ENCODE peak calls at places on chromosomes 11 and 22, in ten cellular contexts. One of them, this sample, is unnamed.

GRCh38 chr11:36371590-36371989 is 75.5 kb downstream of the PRR5L start:
- DNase-seq in sigmoid colon: no peak
- DNase-seq in esophagus muscularis mucosa: no peak
- DNase-seq in IMR-90: no peak
- DNase-seq in stomach: no peak
- DNase-seq in right lobe of liver: no peak
- DNase-seq in endothelial cell of umbilical vein: no peak
- DNase-seq in H1: no peak
- DNase-seq in Peyer's patch: no peak
- DNase-seq in tibial nerve: no peak
- DNase-seq in this sample: no peak

GRCh38 chr11:34274712-34275398 is 83.0 kb downstream of the ABTB2 start:
- DNase-seq in sigmoid colon: peak; percentile 96
- DNase-seq in esophagus muscularis mucosa: peak; percentile 95
- DNase-seq in IMR-90: peak; percentile 98
- DNase-seq in stomach: peak; percentile 87
- DNase-seq in right lobe of liver: peak; percentile 77
- DNase-seq in endothelial cell of umbilical vein: no peak
- DNase-seq in H1: no peak
- DNase-seq in Peyer's patch: peak; percentile 83
- DNase-seq in tibial nerve: peak; percentile 82
- DNase-seq in this sample: peak; percentile 99

GRCh38 chr11:13942908-13943505 is 19.5 kb upstream of the SPON1 start:
- DNase-seq in sigmoid colon: no peak
- DNase-seq in esophagus muscularis mucosa: no peak
- DNase-seq in IMR-90: peak; percentile 24
- DNase-seq in stomach: no peak
- DNase-seq in right lobe of liver: no peak
- DNase-seq in endothelial cell of umbilical vein: peak; percentile 45
- DNase-seq in H1: no peak
- DNase-seq in Peyer's patch: no peak
- DNase-seq in tibial nerve: no peak
- DNase-seq in this sample: no peak

GRCh38 chr11:68030318-68031135 is at the start of gene NDUFS8:
- DNase-seq in sigmoid colon: peak; percentile 99
- DNase-seq in esophagus muscularis mucosa: peak; percentile 99
- DNase-seq in IMR-90: peak; percentile 99
- DNase-seq in stomach: peak; percentile 95
- DNase-seq in right lobe of liver: peak; percentile 96
- DNase-seq in endothelial cell of umbilical vein: peak; percentile 100
- DNase-seq in H1: peak; percentile 95
- DNase-seq in Peyer's patch: peak; percentile 99
- DNase-seq in tibial nerve: peak; percentile 95
- DNase-seq in this sample: peak; percentile 96

GRCh38 chr22:45200862-45201511 is 37.3 kb downstream of the NUP50 start:
- DNase-seq in sigmoid colon: peak; percentile 53
- DNase-seq in esophagus muscularis mucosa: no peak
- DNase-seq in IMR-90: peak; percentile 98
- DNase-seq in stomach: no peak
- DNase-seq in right lobe of liver: no peak
- DNase-seq in endothelial cell of umbilical vein: no peak
- DNase-seq in H1: peak; percentile 45
- DNase-seq in Peyer's patch: peak; percentile 42
- DNase-seq in tibial nerve: no peak
- DNase-seq in this sample: no peak

GRCh38 chr11:119108151-119108856 is 1.2 kb downstream of the C2CD2L start:
- DNase-seq in sigmoid colon: no peak
- DNase-seq in esophagus muscularis mucosa: no peak
- DNase-seq in IMR-90: peak; percentile 27
- DNase-seq in stomach: peak; percentile 53
- DNase-seq in right lobe of liver: no peak
- DNase-seq in endothelial cell of umbilical vein: no peak
- DNase-seq in H1: peak; percentile 63
- DNase-seq in Peyer's patch: peak; percentile 78
- DNase-seq in tibial nerve: no peak
- DNase-seq in this sample: peak; percentile 80

GRCh38 chr11:121932646-121933185 is 183.3 kb downstream of the BLID start:
- DNase-seq in sigmoid colon: no peak
- DNase-seq in esophagus muscularis mucosa: peak; percentile 7
- DNase-seq in IMR-90: no peak
- DNase-seq in stomach: no peak
- DNase-seq in right lobe of liver: no peak
- DNase-seq in endothelial cell of umbilical vein: no peak
- DNase-seq in H1: no peak
- DNase-seq in Peyer's patch: no peak
- DNase-seq in tibial nerve: no peak
- DNase-seq in this sample: no peak

GRCh38 chr22:20319041-20319744 is 667 bp downstream of the DGCR6L start:
- DNase-seq in sigmoid colon: peak; percentile 60
- DNase-seq in esophagus muscularis mucosa: peak; percentile 79
- DNase-seq in IMR-90: no peak
- DNase-seq in stomach: peak; percentile 24
- DNase-seq in right lobe of liver: no peak
- DNase-seq in endothelial cell of umbilical vein: peak; percentile 32
- DNase-seq in H1: peak; percentile 48
- DNase-seq in Peyer's patch: peak; percentile 45
- DNase-seq in tibial nerve: no peak
- DNase-seq in this sample: no peak

GRCh38 chr11:1761857-1762536 is 1.7 kb downstream of the CTSD start:
- DNase-seq in sigmoid colon: no peak
- DNase-seq in esophagus muscularis mucosa: no peak
- DNase-seq in IMR-90: no peak
- DNase-seq in stomach: no peak
- DNase-seq in right lobe of liver: no peak
- DNase-seq in endothelial cell of umbilical vein: no peak
- DNase-seq in H1: no peak
- DNase-seq in Peyer's patch: no peak
- DNase-seq in tibial nerve: no peak
- DNase-seq in this sample: no peak

GRCh38 chr11:89491141-89491690 is at the start of gene NOX4:
- DNase-seq in sigmoid colon: peak; percentile 64
- DNase-seq in esophagus muscularis mucosa: no peak
- DNase-seq in IMR-90: peak; percentile 48
- DNase-seq in stomach: peak; percentile 30
- DNase-seq in right lobe of liver: peak; percentile 46
- DNase-seq in endothelial cell of umbilical vein: peak; percentile 89
- DNase-seq in H1: peak; percentile 79
- DNase-seq in Peyer's patch: no peak
- DNase-seq in tibial nerve: peak; percentile 24
- DNase-seq in this sample: no peak

GRCh38 chr22:45867118-45867905 is 109.7 kb downstream of the WNT7B start:
- DNase-seq in sigmoid colon: peak; percentile 53
- DNase-seq in esophagus muscularis mucosa: peak; percentile 39
- DNase-seq in IMR-90: no peak
- DNase-seq in stomach: peak; percentile 23
- DNase-seq in right lobe of liver: no peak
- DNase-seq in endothelial cell of umbilical vein: no peak
- DNase-seq in H1: peak; percentile 61
- DNase-seq in Peyer's patch: no peak
- DNase-seq in tibial nerve: no peak
- DNase-seq in this sample: peak; percentile 14

GRCh38 chr11:16406226-16406625 is 49.9 kb upstream of the SOX6 start:
- DNase-seq in sigmoid colon: no peak
- DNase-seq in esophagus muscularis mucosa: no peak
- DNase-seq in IMR-90: peak; percentile 71
- DNase-seq in stomach: no peak
- DNase-seq in right lobe of liver: no peak
- DNase-seq in endothelial cell of umbilical vein: no peak
- DNase-seq in H1: no peak
- DNase-seq in Peyer's patch: no peak
- DNase-seq in tibial nerve: no peak
- DNase-seq in this sample: no peak

GRCh38 chr11:120710354-120711187 is 199.0 kb downstream of the GRIK4 start:
- DNase-seq in sigmoid colon: peak; percentile 87
- DNase-seq in esophagus muscularis mucosa: no peak
- DNase-seq in IMR-90: peak; percentile 87
- DNase-seq in stomach: no peak
- DNase-seq in right lobe of liver: no peak
- DNase-seq in endothelial cell of umbilical vein: no peak
- DNase-seq in H1: peak; percentile 55
- DNase-seq in Peyer's patch: peak; percentile 58
- DNase-seq in tibial nerve: peak; percentile 71
- DNase-seq in this sample: peak; percentile 64

GRCh38 chr22:25558341-25558740 is 6.1 kb upstream of the GRK3 start:
- DNase-seq in sigmoid colon: no peak
- DNase-seq in esophagus muscularis mucosa: no peak
- DNase-seq in IMR-90: no peak
- DNase-seq in stomach: no peak
- DNase-seq in right lobe of liver: no peak
- DNase-seq in endothelial cell of umbilical vein: no peak
- DNase-seq in H1: no peak
- DNase-seq in Peyer's patch: no peak
- DNase-seq in tibial nerve: no peak
- DNase-seq in this sample: no peak

GRCh38 chr22:34587357-34588356 is 478.3 kb upstream of the ISX start:
- DNase-seq in sigmoid colon: no peak
- DNase-seq in esophagus muscularis mucosa: no peak
- DNase-seq in IMR-90: no peak
- DNase-seq in stomach: no peak
- DNase-seq in right lobe of liver: peak; percentile 61
- DNase-seq in endothelial cell of umbilical vein: no peak
- DNase-seq in H1: no peak
- DNase-seq in Peyer's patch: no peak
- DNase-seq in tibial nerve: no peak
- DNase-seq in this sample: no peak

GRCh38 chr11:79139900-79140299 is 300.9 kb downstream of the TENM4 start:
- DNase-seq in sigmoid colon: no peak
- DNase-seq in esophagus muscularis mucosa: no peak
- DNase-seq in IMR-90: no peak
- DNase-seq in stomach: no peak
- DNase-seq in right lobe of liver: no peak
- DNase-seq in endothelial cell of umbilical vein: no peak
- DNase-seq in H1: no peak
- DNase-seq in Peyer's patch: no peak
- DNase-seq in tibial nerve: no peak
- DNase-seq in this sample: no peak

GRCh38 chr22:29109853-29110252 is 37.0 kb downstream of the KREMEN1 start:
- DNase-seq in sigmoid colon: no peak
- DNase-seq in esophagus muscularis mucosa: no peak
- DNase-seq in IMR-90: peak; percentile 54
- DNase-seq in stomach: no peak
- DNase-seq in right lobe of liver: no peak
- DNase-seq in endothelial cell of umbilical vein: no peak
- DNase-seq in H1: no peak
- DNase-seq in Peyer's patch: peak; percentile 52
- DNase-seq in tibial nerve: no peak
- DNase-seq in this sample: no peak

GRCh38 chr11:10498426-10499250 is 42.3 kb downstream of the RNF141 start:
- DNase-seq in sigmoid colon: no peak
- DNase-seq in esophagus muscularis mucosa: peak; percentile 74
- DNase-seq in IMR-90: no peak
- DNase-seq in stomach: no peak
- DNase-seq in right lobe of liver: peak; percentile 35
- DNase-seq in endothelial cell of umbilical vein: no peak
- DNase-seq in H1: peak; percentile 45
- DNase-seq in Peyer's patch: peak; percentile 30
- DNase-seq in tibial nerve: no peak
- DNase-seq in this sample: no peak

GRCh38 chr11:10499452-10500262 is 41.3 kb downstream of the RNF141 start:
- DNase-seq in sigmoid colon: no peak
- DNase-seq in esophagus muscularis mucosa: peak; percentile 77
- DNase-seq in IMR-90: no peak
- DNase-seq in stomach: no peak
- DNase-seq in right lobe of liver: peak; percentile 43
- DNase-seq in endothelial cell of umbilical vein: no peak
- DNase-seq in H1: no peak
- DNase-seq in Peyer's patch: peak; percentile 38
- DNase-seq in tibial nerve: no peak
- DNase-seq in this sample: no peak

GRCh38 chr11:10496296-10496936 is 41.4 kb downstream of the AMPD3 start:
- DNase-seq in sigmoid colon: peak; percentile 26
- DNase-seq in esophagus muscularis mucosa: peak; percentile 47
- DNase-seq in IMR-90: no peak
- DNase-seq in stomach: no peak
- DNase-seq in right lobe of liver: no peak
- DNase-seq in endothelial cell of umbilical vein: no peak
- DNase-seq in H1: no peak
- DNase-seq in Peyer's patch: no peak
- DNase-seq in tibial nerve: no peak
- DNase-seq in this sample: peak; percentile 17

GRCh38 chr11:10497371-10498021 is 42.4 kb downstream of the AMPD3 start:
- DNase-seq in sigmoid colon: peak; percentile 73
- DNase-seq in esophagus muscularis mucosa: no peak
- DNase-seq in IMR-90: no peak
- DNase-seq in stomach: peak; percentile 7
- DNase-seq in right lobe of liver: peak; percentile 39
- DNase-seq in endothelial cell of umbilical vein: no peak
- DNase-seq in H1: no peak
- DNase-seq in Peyer's patch: no peak
- DNase-seq in tibial nerve: no peak
- DNase-seq in this sample: no peak

GRCh38 chr11:10498022-10498400 is 42.9 kb downstream of the AMPD3 start:
- DNase-seq in sigmoid colon: peak; percentile 53
- DNase-seq in esophagus muscularis mucosa: peak; percentile 60
- DNase-seq in IMR-90: no peak
- DNase-seq in stomach: no peak
- DNase-seq in right lobe of liver: peak; percentile 39
- DNase-seq in endothelial cell of umbilical vein: no peak
- DNase-seq in H1: no peak
- DNase-seq in Peyer's patch: no peak
- DNase-seq in tibial nerve: no peak
- DNase-seq in this sample: no peak
- H3K4me1 ChIP-seq in sigmoid colon: peaks cover 18% of the 10 kb centered on the region
- H3K4me1 ChIP-seq in esophagus muscularis mucosa: peaks cover 6% of the 10 kb centered on the region
- H3K4me1 ChIP-seq in IMR-90: no peaks in the 10 kb centered on the region
- H3K4me1 ChIP-seq in stomach: no peaks in the 10 kb centered on the region
- H3K4me1 ChIP-seq in right lobe of liver: no peaks in the 10 kb centered on the region
- H3K4me1 ChIP-seq in endothelial cell of umbilical vein: no peaks in the 10 kb centered on the region
- H3K4me1 ChIP-seq in H1: no peaks in the 10 kb centered on the region
- H3K4me1 ChIP-seq in Peyer's patch: no peaks in the 10 kb centered on the region
- H3K4me1 ChIP-seq in tibial nerve: peaks cover 6% of the 10 kb centered on the region
- H3K4me1 ChIP-seq in this sample: no peaks in the 10 kb centered on the region

GRCh38 chr11:42023267-42023666 is 563.8 kb upstream of the LRRC4C start:
- DNase-seq in sigmoid colon: no peak
- DNase-seq in esophagus muscularis mucosa: no peak
- DNase-seq in IMR-90: no peak
- DNase-seq in stomach: no peak
- DNase-seq in right lobe of liver: no peak
- DNase-seq in endothelial cell of umbilical vein: peak; percentile 9
- DNase-seq in H1: no peak
- DNase-seq in Peyer's patch: no peak
- DNase-seq in tibial nerve: no peak
- DNase-seq in this sample: no peak
- TF ChIP-seq POLR2A in sigmoid colon: no peak
- TF ChIP-seq POLR2A in esophagus muscularis mucosa: no peak
- TF ChIP-seq POLR2A in IMR-90: no peak
- TF ChIP-seq POLR2A in stomach: no peak
- TF ChIP-seq POLR2A in right lobe of liver: no peak
- TF ChIP-seq POLR2A in endothelial cell of umbilical vein: no peak
- TF ChIP-seq POLR2A in H1: no peak
- TF ChIP-seq POLR2A in Peyer's patch: no peak
- TF ChIP-seq POLR2A in tibial nerve: no peak
- TF ChIP-seq POLR2A in this sample: no peak

GRCh38 chr22:48075604-48076400 is 1313.4 kb downstream of the TBC1D22A start:
- DNase-seq in sigmoid colon: peak; percentile 46
- DNase-seq in esophagus muscularis mucosa: no peak
- DNase-seq in IMR-90: no peak
- DNase-seq in stomach: no peak
- DNase-seq in right lobe of liver: no peak
- DNase-seq in endothelial cell of umbilical vein: no peak
- DNase-seq in H1: no peak
- DNase-seq in Peyer's patch: no peak
- DNase-seq in tibial nerve: no peak
- DNase-seq in this sample: no peak
- H3K4me1 ChIP-seq in sigmoid colon: no peaks in the 10 kb centered on the region
- H3K4me1 ChIP-seq in esophagus muscularis mucosa: no peaks in the 10 kb centered on the region
- H3K4me1 ChIP-seq in IMR-90: no peaks in the 10 kb centered on the region
- H3K4me1 ChIP-seq in stomach: no peaks in the 10 kb centered on the region
- H3K4me1 ChIP-seq in right lobe of liver: no peaks in the 10 kb centered on the region
- H3K4me1 ChIP-seq in endothelial cell of umbilical vein: no peaks in the 10 kb centered on the region
- H3K4me1 ChIP-seq in H1: peaks cover 7% of the 10 kb centered on the region
- H3K4me1 ChIP-seq in Peyer's patch: no peaks in the 10 kb centered on the region
- H3K4me1 ChIP-seq in tibial nerve: no peaks in the 10 kb centered on the region
- H3K4me1 ChIP-seq in this sample: no peaks in the 10 kb centered on the region

GRCh38 chr11:84316866-84317560 is 1030.8 kb upstream of the CCDC90B start:
- DNase-seq in sigmoid colon: no peak
- DNase-seq in esophagus muscularis mucosa: no peak
- DNase-seq in IMR-90: peak; percentile 30
- DNase-seq in stomach: no peak
- DNase-seq in right lobe of liver: no peak
- DNase-seq in endothelial cell of umbilical vein: no peak
- DNase-seq in H1: no peak
- DNase-seq in Peyer's patch: no peak
- DNase-seq in tibial nerve: no peak
- DNase-seq in this sample: no peak
- TF ChIP-seq POLR2A in sigmoid colon: no peak
- TF ChIP-seq POLR2A in esophagus muscularis mucosa: no peak
- TF ChIP-seq POLR2A in IMR-90: no peak
- TF ChIP-seq POLR2A in stomach: no peak
- TF ChIP-seq POLR2A in right lobe of liver: no peak
- TF ChIP-seq POLR2A in endothelial cell of umbilical vein: no peak
- TF ChIP-seq POLR2A in H1: no peak
- TF ChIP-seq POLR2A in Peyer's patch: no peak
- TF ChIP-seq POLR2A in tibial nerve: no peak
- TF ChIP-seq POLR2A in this sample: no peak